ENCODE peak calls at places on chromosomes 1 and 21, in four cellular contexts. Y is lower lobe of right lung, U is WTC11, C is colonic mucosa. Z is an unnamed sample.

GRCh38 chr21:34669149-34669879 is 520 bp downstream of the CLIC6 start:
- DNase-seq in Y (peak; percentile 70), U (peak; percentile 51), C (no peak), Z (no peak)

GRCh38 chr1:17858027-17858426 is 102.9 kb downstream of the ACTL8 start:
- DNase-seq in Y (no peak), U (no peak), C (no peak), Z (no peak)

GRCh38 chr1:110523011-110523410 is 4.0 kb upstream of the KCNA10 start:
- DNase-seq in Y (peak; percentile 75), U (no peak), C (no peak), Z (peak; percentile 24)

GRCh38 chr1:44112486-44112885 is 6.1 kb upstream of the KLF17 start:
- DNase-seq in Y (no peak), U (no peak), C (no peak), Z (no peak)

GRCh38 chr1:53370369-53370961 is 42.6 kb upstream of the LRP8 start:
- DNase-seq in Y (no peak), U (no peak), C (no peak), Z (peak; percentile 93)

GRCh38 chr1:199954701-199955100 is 72.8 kb upstream of the NR5A2 start:
- DNase-seq in Y (no peak), U (peak; percentile 83), C (peak; percentile 51), Z (no peak)

GRCh38 chr1:110686188-110686587 is 11.4 kb upstream of the KCNA3 start:
- DNase-seq in Y (no peak), U (no peak), C (no peak), Z (no peak)

GRCh38 chr1:32351859-32352745 is 10.2 kb downstream of the FAM229A start:
- DNase-seq in Y (no peak), U (peak; percentile 40), C (peak; percentile 52), Z (no peak)

GRCh38 chr1:27646676-27647075 is 11.7 kb upstream of the FGR start:
- DNase-seq in Y (peak; percentile 60), U (no peak), C (no peak), Z (no peak)

GRCh38 chr1:218348628-218349185 is 3.6 kb downstream of the TGFB2 start:
- DNase-seq in Y (no peak), U (no peak), C (no peak), Z (no peak)

GRCh38 chr21:38815060-38815405 is 9.3 kb downstream of the ETS2 start:
- DNase-seq in Y (no peak), U (no peak), C (no peak), Z (no peak)

GRCh38 chr1:154852845-154853244 is 17.2 kb downstream of the KCNN3 start:
- DNase-seq in Y (no peak), U (no peak), C (no peak), Z (no peak)

GRCh38 chr21:41664881-41665765 is 101.7 kb downstream of the RIPK4 start:
- DNase-seq in Y (no peak), U (no peak), C (no peak), Z (peak; percentile 66)

GRCh38 chr1:204283711-204284651 is 70.2 kb upstream of the GOLT1A start:
- DNase-seq in Y (no peak), U (no peak), C (no peak), Z (no peak)

GRCh38 chr21:30193201-30193600 is 22.7 kb downstream of the CLDN8 start:
- DNase-seq in Y (no peak), U (no peak), C (no peak), Z (no peak)

GRCh38 chr21:30189763-30190162 is 23.2 kb upstream of the CLDN17 start:
- DNase-seq in Y (no peak), U (no peak), C (no peak), Z (no peak)

GRCh38 chr21:30199989-30200388 is 15.9 kb downstream of the CLDN8 start:
- DNase-seq in Y (no peak), U (no peak), C (no peak), Z (no peak)

GRCh38 chr21:30190554-30190953 is 23.9 kb upstream of the CLDN17 start:
- DNase-seq in Y (no peak), U (no peak), C (no peak), Z (no peak)

GRCh38 chr21:30194701-30195299 is 21.1 kb downstream of the CLDN8 start:
- DNase-seq in Y (no peak), U (no peak), C (peak; percentile 47), Z (no peak)
- TF ChIP-seq CTCF in Y (peak; percentile 55), U (peak; percentile 58), C (peak; percentile 42), Z (peak; percentile 84)

GRCh38 chr1:164673584-164674214 is 114.7 kb downstream of the PBX1 start:
- DNase-seq in Y (no peak), U (peak; percentile 72), C (no peak), Z (no peak)
- TF ChIP-seq CTCF in Y (peak; percentile 38), U (peak; percentile 92), C (peak; percentile 12), Z (peak; percentile 73)

GRCh38 chr1:37391181-37391949 is 83.0 kb upstream of the ZC3H12A start:
- DNase-seq in Y (no peak), U (peak; percentile 46), C (no peak), Z (no peak)
- TF ChIP-seq CTCF in Y (no peak), U (no peak), C (no peak), Z (no peak)

GRCh38 chr1:186304982-186305949 is 69.8 kb downstream of the TPR start:
- DNase-seq in Y (no peak), U (no peak), C (no peak), Z (no peak)
- TF ChIP-seq CTCF in Y (peak; percentile 30), U (peak; percentile 45), C (peak; percentile 11), Z (peak; percentile 82)

GRCh38 chr21:44800971-44801467 is 601 bp downstream of the UBE2G2 start:
- DNase-seq in Y (no peak), U (no peak), C (peak; percentile 32), Z (no peak)
- TF ChIP-seq CTCF in Y (peak; percentile 20), U (peak; percentile 16), C (peak; percentile 24), Z (peak; percentile 74)

GRCh38 chr21:45856940-45857339 is 124.6 kb upstream of the COL6A1 start:
- DNase-seq in Y (no peak), U (no peak), C (no peak), Z (no peak)
- TF ChIP-seq CTCF in Y (no peak), U (no peak), C (no peak), Z (no peak)

DNA sequence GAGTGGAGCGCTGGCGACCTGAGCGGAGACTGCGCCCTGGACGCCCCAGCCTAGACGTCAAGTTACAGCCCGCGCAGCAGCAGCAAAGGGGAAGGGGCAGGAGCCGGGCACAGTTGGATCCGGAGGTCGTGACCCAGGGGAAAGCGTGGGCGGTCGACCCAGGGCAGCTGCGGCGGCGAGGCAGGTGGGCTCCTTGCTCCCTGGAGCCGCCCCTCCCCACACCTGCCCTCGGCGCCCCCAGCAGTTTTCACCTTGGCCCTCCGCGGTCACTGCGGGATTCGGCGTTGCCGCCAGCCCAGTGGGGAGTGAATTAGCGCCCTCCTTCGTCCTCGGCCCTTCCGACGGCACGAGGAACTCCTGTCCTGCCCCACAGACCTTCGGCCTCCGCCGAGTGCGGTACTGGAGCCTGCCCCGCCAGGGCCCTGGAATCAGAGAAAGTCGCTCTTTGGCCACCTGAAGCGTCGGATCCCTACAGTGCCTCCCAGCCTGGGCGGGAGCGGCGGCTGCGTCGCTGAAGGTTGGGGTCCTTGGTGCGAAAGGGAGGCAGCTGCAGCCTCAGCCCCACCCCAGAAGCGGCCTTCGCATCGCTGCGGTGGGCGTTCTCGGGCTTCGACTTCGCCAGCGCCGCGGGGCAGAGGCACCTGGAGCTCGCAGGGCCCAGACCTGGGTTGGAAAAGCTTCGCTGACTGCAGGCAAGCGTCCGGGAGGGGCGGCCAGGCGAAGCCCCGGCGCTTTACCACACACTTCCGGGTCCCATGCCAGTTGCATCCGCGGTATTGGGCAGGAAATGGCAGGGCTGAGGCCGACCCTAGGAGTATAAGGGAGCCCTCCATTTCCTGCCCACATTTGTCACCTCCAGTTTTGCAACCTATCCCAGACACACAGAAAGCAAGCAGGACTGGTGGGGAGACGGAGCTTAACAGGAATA is 4.2 kb downstream of the TFAP2E start:
- DNase-seq in Y (peak; percentile 76), U (peak; percentile 54), C (peak; percentile 52), Z (peak; percentile 75)
- TF ChIP-seq CTCF in Y (peak; percentile 6), U (no peak), C (no peak), Z (no peak)

Z was measured in chondrocyte.